ENCODE peak calls at places on chromosomes 5 and 9, in five cellular contexts. C, H, Z, R and I are unnamed samples.

GRCh38 chr9:22103650-22104575 is 94.8 kb upstream of the CDKN2B start:
- DNase-seq in C (no peak), H (peak), Z (peak), R (no peak), I (peak)

GRCh38 chr9:9341203-9341602 is 1271.6 kb downstream of the PTPRD start:
- DNase-seq in C (peak), H (no peak), Z (no peak), R (no peak), I (no peak)

GRCh38 chr5:77734885-77735284 is 41.3 kb downstream of the TBCA start:
- DNase-seq in C (no peak), H (no peak), Z (no peak), R (no peak), I (no peak)

GRCh38 chr5:34610576-34610975 is 45.6 kb upstream of the RAI14 start:
- DNase-seq in C (no peak), H (no peak), Z (no peak), R (no peak), I (no peak)

GRCh38 chr5:123485275-123485674 is 26.7 kb upstream of the CSNK1G3 start:
- DNase-seq in C (no peak), H (no peak), Z (no peak), R (no peak), I (no peak)

GRCh38 chr5:69250593-69250992 is 15.9 kb downstream of the CDK7 start:
- DNase-seq in C (no peak), H (no peak), Z (no peak), R (no peak), I (no peak)

GRCh38 chr5:159132429-159133040 is 32.8 kb upstream of the EBF1 start:
- DNase-seq in C (no peak), H (no peak), Z (no peak), R (no peak), I (peak)

GRCh38 chr5:31867219-31867618 is 228.3 kb downstream of the PDZD2 start:
- DNase-seq in C (no peak), H (no peak), Z (no peak), R (no peak), I (no peak)

GRCh38 chr5:107668154-107668932 is 2.4 kb downstream of the EFNA5 start:
- DNase-seq in C (no peak), H (no peak), Z (no peak), R (no peak), I (no peak)

DNA sequence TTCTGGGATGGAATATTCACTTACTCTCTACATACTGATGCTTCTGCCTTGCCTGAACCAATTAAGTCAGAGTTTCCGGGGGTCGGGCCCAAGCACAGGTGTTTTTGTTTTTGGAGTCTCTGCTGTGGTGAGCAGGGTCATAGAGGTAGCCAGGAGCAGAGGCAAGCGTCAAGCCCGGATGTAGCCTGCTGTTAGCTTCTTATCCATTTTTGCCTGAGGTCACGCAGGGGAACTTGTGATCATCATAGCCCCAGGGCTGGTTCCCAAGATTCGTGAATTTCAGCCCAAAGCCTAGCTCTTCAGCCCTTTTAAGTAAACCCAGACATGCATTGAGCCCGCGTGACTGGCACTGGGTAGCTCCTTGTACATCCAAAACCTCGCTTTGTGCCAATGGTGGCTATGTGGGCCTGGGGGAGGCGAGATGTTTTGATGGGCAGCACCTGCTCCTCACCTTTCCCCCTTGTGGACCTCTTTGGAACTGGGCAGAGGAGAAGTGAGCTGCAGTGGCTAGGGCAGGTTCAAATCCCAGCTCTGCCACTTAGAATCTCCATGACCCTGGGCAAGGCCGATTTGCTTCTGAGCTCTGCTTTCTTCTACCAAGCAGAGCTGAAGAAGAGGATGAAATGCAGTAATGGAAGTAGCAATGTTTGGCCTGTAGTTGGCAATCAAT is 33.7 kb downstream of the FGF18 start:
- DNase-seq in C (no peak), H (no peak), Z (no peak), R (no peak), I (no peak)
- TF ChIP-seq CTCF in C (peak), H (no peak), Z (peak), R (no peak), I (no peak)

GRCh38 chr5:89847743-89848142 is 561.8 kb downstream of the CETN3 start:
- DNase-seq in C (no peak), H (no peak), Z (no peak), R (peak), I (no peak)

GRCh38 chr5:89851911-89852310 is 557.6 kb downstream of the CETN3 start:
- DNase-seq in C (no peak), H (no peak), Z (no peak), R (no peak), I (no peak)

GRCh38 chr5:89850516-89850865 is 559.1 kb downstream of the CETN3 start:
- DNase-seq in C (no peak), H (no peak), Z (no peak), R (no peak), I (no peak)

GRCh38 chr5:89844548-89844947 is 565.0 kb downstream of the CETN3 start:
- DNase-seq in C (no peak), H (no peak), Z (no peak), R (no peak), I (no peak)

DNA sequence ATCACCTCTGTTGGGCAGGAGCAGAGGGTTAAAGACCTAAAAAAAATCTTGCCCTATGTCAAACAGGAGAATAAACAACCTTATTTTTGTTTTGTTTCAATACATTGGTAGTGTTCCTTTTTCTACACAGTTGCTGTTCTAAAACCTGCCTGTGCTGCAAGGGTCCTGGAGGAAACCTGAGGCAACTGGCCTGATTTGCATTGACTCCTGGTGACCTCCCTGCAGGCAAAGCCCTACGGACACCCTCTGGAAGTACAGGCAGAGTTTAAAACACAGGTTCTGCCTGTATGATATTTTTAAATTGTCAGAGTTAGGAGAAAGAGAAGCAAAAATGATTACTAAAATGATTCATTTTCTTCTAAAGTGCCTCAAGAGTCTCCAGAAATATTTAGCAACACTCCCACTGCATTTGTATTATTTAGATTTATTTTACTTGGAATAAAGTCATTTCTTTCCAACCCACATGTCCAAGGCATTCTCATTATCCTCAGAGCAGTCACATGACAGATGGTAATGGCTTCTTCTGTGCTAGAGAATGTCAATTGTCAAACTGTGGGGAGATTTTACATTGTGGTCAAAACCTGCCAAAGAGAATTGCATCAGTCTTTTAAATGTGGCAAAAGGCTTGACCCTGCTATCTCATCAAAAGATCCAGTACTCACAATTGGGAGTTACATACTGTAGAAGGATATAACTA is 559.6 kb downstream of the CETN3 start:
- DNase-seq in C (no peak), H (peak), Z (no peak), R (no peak), I (peak)
- TF ChIP-seq CTCF in C (no peak), H (no peak), Z (no peak), R (no peak), I (no peak)

DNA sequence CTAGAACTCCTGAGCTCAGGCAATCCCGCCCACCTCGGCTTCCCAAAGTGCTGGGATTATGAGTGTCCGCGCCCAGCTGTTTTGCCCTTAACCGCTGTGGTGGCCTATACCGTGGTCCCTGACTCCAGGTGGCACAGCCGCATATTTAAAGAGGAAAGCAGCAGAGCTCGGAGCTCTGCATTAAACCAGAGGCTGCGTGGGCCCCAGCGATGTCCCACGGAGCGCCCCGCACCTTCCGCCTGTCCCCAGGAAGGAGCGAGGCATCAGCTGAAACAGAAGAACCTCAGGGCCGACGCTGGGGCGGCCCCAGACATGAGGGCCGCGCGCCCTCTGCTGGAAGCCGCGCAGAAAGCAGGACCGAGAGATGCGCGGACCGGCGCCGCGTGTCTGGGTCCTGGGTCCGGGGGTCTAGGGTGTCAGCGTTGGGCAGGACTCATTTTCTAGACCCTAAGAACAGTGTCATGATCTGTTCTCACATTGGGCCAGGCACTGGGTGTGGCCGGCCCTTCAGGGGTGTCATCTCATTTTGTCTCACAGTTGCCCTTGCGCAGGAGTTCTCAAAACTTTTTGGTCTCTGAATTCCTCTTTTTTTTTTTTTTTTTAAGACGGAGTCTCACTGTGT is 37.7 kb downstream of the LAMC3 start:
- DNase-seq in C (peak), H (peak), Z (peak), R (peak), I (peak)
- TF ChIP-seq CTCF in C (peak), H (peak), Z (peak), R (peak), I (peak)

GRCh38 chr9:135522931-135523330 is 1.7 kb downstream of the LCN1 start:
- DNase-seq in C (no peak), H (no peak), Z (no peak), R (no peak), I (no peak)

GRCh38 chr9:135524130-135524861 is 3.1 kb downstream of the LCN1 start:
- DNase-seq in C (no peak), H (peak), Z (no peak), R (no peak), I (peak)

GRCh38 chr9:135522137-135522877 is 1.1 kb downstream of the LCN1 start:
- DNase-seq in C (no peak), H (no peak), Z (no peak), R (no peak), I (no peak)

GRCh38 chr9:135525241-135526088 is 4.2 kb downstream of the LCN1 start:
- DNase-seq in C (no peak), H (no peak), Z (no peak), R (no peak), I (no peak)

GRCh38 chr9:135523521-135524129 is 2.4 kb downstream of the LCN1 start:
- DNase-seq in C (no peak), H (no peak), Z (no peak), R (no peak), I (no peak)
- TF ChIP-seq CTCF in C (no peak), H (no peak), Z (no peak), R (no peak), I (no peak)

DNA sequence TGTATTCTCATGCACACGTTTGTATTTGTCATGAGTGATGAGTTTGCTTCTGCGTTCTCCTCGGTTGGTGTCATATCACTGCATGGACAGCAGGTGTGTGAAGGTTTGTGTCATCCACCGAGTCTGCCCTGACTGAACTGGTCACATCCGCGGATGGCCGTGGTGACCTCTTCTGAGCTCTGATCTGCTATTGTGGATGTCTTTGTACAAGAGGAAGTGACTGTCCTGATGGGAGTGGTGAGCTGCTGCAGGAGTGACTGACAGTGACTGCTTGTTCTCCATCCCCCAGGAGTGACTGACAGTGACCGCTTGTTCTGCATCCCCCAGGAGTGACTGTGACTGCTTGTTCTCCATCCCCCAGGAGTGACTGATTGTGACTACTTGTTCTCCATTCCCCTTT is 69.9 kb downstream of the EHMT1 start:
- DNase-seq in C (no peak), H (no peak), Z (no peak), R (no peak), I (no peak)
- TF ChIP-seq CTCF in C (no peak), H (no peak), Z (no peak), R (no peak), I (no peak)

GRCh38 chr9:96874947-96875459 is 20.7 kb upstream of the ZNF782 start:
- DNase-seq in C (no peak), H (no peak), Z (no peak), R (no peak), I (no peak)
- TF ChIP-seq CTCF in C (no peak), H (no peak), Z (no peak), R (no peak), I (no peak)

DNA sequence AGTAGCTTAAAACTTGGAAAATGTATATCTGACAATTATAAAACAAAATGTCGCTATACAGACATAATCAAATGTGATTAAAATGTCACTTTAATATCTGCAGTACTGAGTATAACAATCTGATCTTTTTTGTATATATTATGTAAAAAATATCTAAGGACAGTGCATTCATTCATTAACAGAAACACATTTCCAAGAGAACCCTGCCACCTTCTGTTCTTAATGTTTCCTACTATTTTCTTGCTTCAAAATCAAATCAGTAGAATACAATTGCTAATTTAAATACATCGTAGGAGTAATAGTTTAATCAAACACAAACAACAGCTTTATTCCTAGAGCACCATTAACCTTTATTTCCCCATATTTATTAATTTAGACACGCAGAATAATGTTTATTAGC is 142.6 kb upstream of the ST8SIA4 start:
- DNase-seq in C (no peak), H (no peak), Z (no peak), R (no peak), I (peak)
- TF ChIP-seq CTCF in C (no peak), H (no peak), Z (no peak), R (no peak), I (peak)

GRCh38 chr5:86968311-86968753 is 299.4 kb upstream of the RASA1 start:
- DNase-seq in C (no peak), H (peak), Z (peak), R (no peak), I (peak)
- TF ChIP-seq CTCF in C (peak), H (peak), Z (peak), R (peak), I (peak)

DNA sequence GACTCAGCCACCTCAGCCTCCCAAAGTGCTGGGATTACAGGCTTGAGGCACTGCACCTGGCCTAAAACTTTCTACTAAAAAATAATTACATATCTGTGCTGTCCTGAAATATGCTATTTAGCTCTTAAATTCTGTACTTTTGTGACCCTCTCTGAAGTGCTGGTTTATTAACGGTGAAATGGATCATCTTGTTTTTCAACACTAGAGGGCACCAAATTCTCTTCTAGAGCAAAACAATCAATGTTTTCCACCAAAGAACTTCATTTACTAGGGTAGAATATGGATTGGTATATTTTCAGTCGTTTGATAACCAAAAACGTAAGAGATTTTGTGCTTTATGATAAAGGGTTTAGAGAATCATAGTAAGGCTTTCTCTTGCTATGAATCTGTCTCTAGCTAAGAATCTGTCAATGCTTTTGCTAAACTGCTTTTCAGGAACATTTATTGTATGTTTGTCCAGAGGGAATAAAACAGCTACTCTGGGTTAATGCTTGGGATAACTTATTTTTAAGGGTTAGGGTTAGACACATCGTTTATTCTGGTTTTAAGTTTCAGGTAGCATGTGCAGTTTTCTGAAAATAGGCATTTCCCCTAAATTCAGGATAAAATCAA is 63.6 kb downstream of the RNF180 start:
- DNase-seq in C (no peak), H (peak), Z (peak), R (no peak), I (peak)
- TF ChIP-seq CTCF in C (peak), H (peak), Z (peak), R (peak), I (peak)

GRCh38 chr9:132311978-132312377 is 42.8 kb downstream of the SETX start:
- DNase-seq in C (no peak), H (no peak), Z (no peak), R (no peak), I (no peak)

GRCh38 chr9:132309056-132309455 is 45.7 kb downstream of the SETX start:
- DNase-seq in C (no peak), H (no peak), Z (no peak), R (no peak), I (no peak)

GRCh38 chr9:132312426-132312825 is 42.4 kb downstream of the SETX start:
- DNase-seq in C (no peak), H (no peak), Z (no peak), R (no peak), I (no peak)

GRCh38 chr9:132312873-132313272 is 41.9 kb downstream of the SETX start:
- DNase-seq in C (no peak), H (no peak), Z (no peak), R (no peak), I (no peak)
- TF ChIP-seq CTCF in C (peak), H (peak), Z (peak), R (no peak), I (peak)